ENCODE peak calls at places on chromosome 9, in six cellular contexts. U, D, F, I, W and O are unnamed samples. For H3K4me1, the result is how much of the 10 kb centered on the place peaks cover.

GRCh38 chr9:99419099-99419498 is 197.0 kb downstream of the SEC61B start:
- DNase-seq in D (no peak), I (peak), F (no peak), W (no peak), U (no peak), O (no peak)

GRCh38 chr9:89484475-89485404 is 13.2 kb downstream of the SEMA4D start:
- DNase-seq in I (no peak), U (no peak), D (no peak), W (no peak), F (no peak), O (no peak)

GRCh38 chr9:137273616-137274320 is 3.8 kb upstream of the TOR4A start:
- DNase-seq in I (no peak), U (no peak), D (no peak), F (peak), W (no peak), O (peak)

GRCh38 chr9:79572891-79573696 is 1.3 kb downstream of the TLE4 start:
- DNase-seq in W (peak), D (peak), U (peak), F (peak), I (peak), O (peak)

GRCh38 chr9:17721954-17722353 is 143.1 kb downstream of the SH3GL2 start:
- DNase-seq in I (no peak), F (no peak), D (no peak), W (no peak), U (no peak), O (no peak)

GRCh38 chr9:121930970-121931369 is 162.1 kb downstream of the TTLL11 start:
- DNase-seq in D (no peak), W (no peak), U (no peak), F (no peak), I (no peak), O (no peak)

GRCh38 chr9:135050072-135050990 is 37.1 kb upstream of the OLFM1 start:
- DNase-seq in W (no peak), F (no peak), I (no peak), U (no peak), D (no peak), O (no peak)

GRCh38 chr9:105063665-105064247 is 135.8 kb upstream of the ABCA1 start:
- DNase-seq in I (no peak), W (peak), D (no peak), F (peak), U (no peak), O (no peak)

GRCh38 chr9:111630182-111631070 is 708 bp upstream of the DNAJC25 start:
- DNase-seq in U (no peak), I (peak), D (no peak), F (no peak), W (no peak), O (no peak)

GRCh38 chr9:2181794-2182193 is 166.6 kb downstream of the SMARCA2 start:
- DNase-seq in F (no peak), W (no peak), I (peak), U (peak), D (no peak), O (no peak)

GRCh38 chr9:31275419-31275818 is 1109.0 kb upstream of the ACO1 start:
- DNase-seq in D (no peak), W (no peak), I (no peak), F (peak), U (no peak), O (no peak)

GRCh38 chr9:134204041-134204440 is 39.7 kb upstream of the RNU6ATAC start:
- DNase-seq in D (no peak), I (no peak), U (peak), W (no peak), F (no peak), O (no peak)

GRCh38 chr9:136031741-136032638 is 63.1 kb downstream of the NACC2 start:
- DNase-seq in D (no peak), I (peak), U (no peak), F (no peak), W (peak), O (no peak)

GRCh38 chr9:118418887-118419620 is 714.9 kb downstream of the TLR4 start:
- DNase-seq in I (no peak), D (no peak), W (no peak), U (no peak), F (peak), O (no peak)

GRCh38 chr9:133204335-133204992 is 4.6 kb downstream of the OBP2B start:
- DNase-seq in D (no peak), U (peak), I (no peak), F (no peak), W (no peak), O (no peak)

GRCh38 chr9:136095028-136095494 is at the start of gene NACC2:
- DNase-seq in D (peak), U (peak), F (peak), I (peak), W (peak), O (peak)

GRCh38 chr9:84949969-84950368 is 280.4 kb downstream of the NTRK2 start:
- DNase-seq in U (no peak), F (no peak), I (no peak), D (no peak), W (no peak), O (no peak)

GRCh38 chr9:89869774-89870173 is 265.0 kb downstream of the GADD45G start:
- DNase-seq in D (no peak), W (peak), U (no peak), F (no peak), I (no peak), O (no peak)

GRCh38 chr9:19229725-19230355 is 653 bp upstream of the DENND4C start:
- DNase-seq in W (no peak), F (no peak), U (no peak), I (peak), D (peak), O (peak)

GRCh38 chr9:123637940-123638634 is 282.1 kb downstream of the CRB2 start:
- DNase-seq in F (no peak), W (no peak), I (no peak), U (no peak), D (no peak), O (no peak)

GRCh38 chr9:108142504-108143201 is 653.1 kb upstream of the KLF4 start:
- DNase-seq in U (peak), I (no peak), F (no peak), D (peak), W (no peak), O (peak)

GRCh38 chr9:71765693-71766092 is 2.6 kb downstream of the CEMIP2 start:
- DNase-seq in D (no peak), I (no peak), F (peak), U (no peak), W (no peak), O (no peak)

GRCh38 chr9:101047848-101048402 is 19.4 kb downstream of the PLPPR1 start:
- DNase-seq in W (no peak), I (no peak), F (peak), U (no peak), D (no peak), O (no peak)

GRCh38 chr9:96686638-96687335 is 31.7 kb upstream of the PRXL2C start:
- DNase-seq in U (peak), W (peak), F (peak), D (peak), I (peak), O (peak)

GRCh38 chr9:4490705-4491620 is 695 bp downstream of the SLC1A1 start:
- DNase-seq in I (peak), W (no peak), U (no peak), D (no peak), F (peak), O (peak)

GRCh38 chr9:122180633-122181032 is 20.9 kb downstream of the MORN5 start:
- DNase-seq in U (no peak), W (no peak), I (no peak), D (no peak), F (peak), O (no peak)

GRCh38 chr9:70962761-70963445 is 158.5 kb downstream of the TRPM3 start:
- DNase-seq in U (no peak), I (no peak), F (peak), D (no peak), W (no peak), O (no peak)

GRCh38 chr9:84843175-84843824 is 173.8 kb downstream of the NTRK2 start:
- DNase-seq in W (no peak), D (no peak), I (no peak), F (no peak), U (no peak), O (no peak)

GRCh38 chr9:125759812-125760134 is 12.6 kb downstream of the PBX3 start:
- DNase-seq in I (no peak), D (no peak), F (no peak), W (no peak), U (no peak), O (no peak)

GRCh38 chr9:76571288-76572204 is 112.6 kb downstream of the GCNT1 start:
- DNase-seq in I (no peak), W (no peak), D (no peak), F (no peak), U (no peak), O (peak)

GRCh38 chr9:129139993-129140396 is 28.8 kb downstream of the PTPA start:
- DNase-seq in I (peak), U (peak), W (peak), F (peak), D (peak), O (peak)
- H3K4me1 ChIP-seq in I (half or more), U (half or more), W (half or more), F (half or more), D (half or more), O (under half)

DNA sequence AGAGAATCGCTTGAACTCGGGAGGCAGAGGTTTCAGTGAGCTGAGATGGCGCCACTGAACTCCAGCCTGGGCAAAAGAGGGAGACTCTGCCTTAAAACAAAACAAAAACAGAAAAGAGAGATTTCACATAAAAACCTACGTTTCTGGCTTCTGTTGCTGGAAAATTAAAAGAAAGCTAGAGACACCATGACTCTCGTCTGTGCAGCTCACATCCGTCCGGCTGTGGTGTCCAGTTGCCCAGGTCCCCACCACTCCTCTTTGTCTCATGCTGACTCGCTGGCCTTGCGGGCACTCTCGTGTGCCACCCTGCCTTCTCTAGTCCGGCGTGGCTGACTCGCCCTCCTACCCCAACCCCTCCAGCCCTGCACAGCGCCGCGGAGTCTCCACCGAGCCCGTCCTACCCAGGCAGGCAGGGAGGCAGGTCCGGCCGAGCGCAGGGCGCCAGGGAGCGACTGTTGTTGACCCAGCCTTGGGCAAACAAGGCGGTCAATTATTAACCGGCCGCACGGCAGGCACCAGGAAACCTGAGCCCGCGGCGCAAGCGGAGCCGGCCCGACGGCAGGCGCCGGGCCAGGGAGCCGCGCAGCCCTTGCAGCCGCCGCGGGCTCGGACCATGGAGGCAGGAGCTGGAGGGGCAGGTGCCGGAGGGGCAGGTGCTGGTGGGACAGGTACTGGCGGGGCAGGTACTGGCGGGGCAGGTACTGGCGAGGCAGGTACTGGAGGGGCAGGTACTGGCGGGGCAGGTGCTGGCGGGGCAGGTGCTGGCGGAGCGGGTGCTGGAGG is at the start of gene PRRT1B:
- DNase-seq in F (no peak), D (no peak), I (peak), U (no peak), W (peak), O (no peak)
- H3K4me3 ChIP-seq in F (no peak), D (peak), I (peak), U (peak), W (peak), O (peak)

DNA sequence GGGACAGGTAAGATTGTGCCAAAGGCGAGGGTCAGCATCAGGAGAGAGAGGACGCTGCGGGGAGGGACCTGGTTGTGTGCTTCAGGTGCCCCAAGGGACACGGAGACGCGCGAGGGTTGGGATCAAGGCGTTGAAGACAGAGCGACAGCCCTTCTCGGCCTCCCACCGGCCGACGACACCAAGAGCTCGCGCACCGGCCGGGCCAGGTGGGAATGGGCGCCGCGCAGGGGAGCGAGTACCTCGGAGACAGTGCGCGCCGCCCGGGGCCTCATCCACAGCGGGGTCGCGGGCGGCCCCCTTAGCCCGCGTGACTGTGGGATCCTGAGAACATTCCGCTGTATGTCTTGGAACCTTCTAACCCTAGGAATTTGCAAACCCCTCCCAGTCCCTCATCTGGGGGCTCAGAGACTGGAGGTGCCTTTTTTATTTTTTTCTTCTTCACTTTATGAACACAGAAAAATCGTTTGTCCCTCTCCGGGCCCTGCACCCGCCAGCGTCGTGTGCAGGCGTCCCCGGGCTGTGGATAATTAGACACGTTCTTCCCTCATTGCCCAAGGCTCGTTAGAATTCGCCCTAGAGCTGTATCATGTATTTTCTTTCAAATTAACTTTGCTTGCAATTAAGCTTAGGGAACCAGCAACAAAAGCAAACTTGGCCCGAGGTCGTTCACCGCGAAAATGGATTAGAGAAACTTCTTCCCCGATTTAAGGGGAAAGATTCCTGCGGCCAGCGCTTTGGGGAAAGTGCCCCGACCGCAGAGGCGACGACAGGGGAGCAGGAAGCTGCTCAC is 4.8 kb downstream of the FOXE1 start:
- DNase-seq in W (no peak), I (no peak), F (no peak), U (no peak), D (no peak), O (no peak)
- H3K27ac ChIP-seq in W (no peak), I (no peak), F (no peak), U (no peak), D (no peak), O (no peak)

DNA sequence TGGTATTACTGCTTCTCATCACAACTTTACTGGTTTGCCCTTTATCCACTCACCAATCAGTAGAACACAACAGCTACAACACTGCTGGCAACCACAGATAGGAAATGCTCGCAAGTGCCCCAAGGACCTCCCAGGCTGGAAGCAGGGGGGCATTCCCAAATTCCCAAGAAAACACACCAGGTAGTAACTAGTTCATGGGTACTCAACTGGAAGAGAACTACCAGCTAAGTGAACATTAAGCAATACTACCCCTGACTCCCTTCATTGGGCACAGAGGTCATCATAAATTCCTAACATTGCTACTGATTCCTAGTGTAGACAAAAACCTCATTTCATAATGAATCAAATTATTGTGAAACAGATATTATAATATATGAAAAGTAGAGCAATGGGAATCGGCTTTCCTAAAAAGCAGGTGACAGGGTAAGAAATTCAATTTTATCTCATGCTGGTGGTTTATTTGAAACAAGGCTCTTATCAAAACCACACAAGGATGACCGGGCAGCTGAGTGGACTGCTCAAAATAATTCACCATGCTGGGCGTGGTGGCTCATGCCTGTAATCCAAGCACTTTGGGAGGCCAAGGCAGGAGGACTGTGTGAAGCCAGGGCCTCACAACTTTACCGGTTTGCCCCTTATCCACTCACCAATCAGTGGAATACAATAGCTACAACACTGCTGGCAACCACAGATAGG is 81.6 kb downstream of the TLE1 start:
- DNase-seq in I (no peak), D (no peak), U (no peak), F (no peak), W (no peak), O (no peak)
- H3K4me1 ChIP-seq in I (under half), D (under half), U (under half), F (under half), W (under half), O (under half)

GRCh38 chr9:131834721-131835120 is 94.8 kb upstream of the RAPGEF1 start:
- DNase-seq in F (no peak), D (no peak), U (peak), W (no peak), I (no peak), O (no peak)

GRCh38 chr9:131836021-131836420 is 96.1 kb upstream of the RAPGEF1 start:
- DNase-seq in U (peak), F (no peak), I (no peak), D (no peak), W (no peak), O (no peak)

GRCh38 chr9:131836607-131837315 is 96.9 kb upstream of the RAPGEF1 start:
- DNase-seq in F (no peak), U (peak), I (no peak), W (no peak), D (no peak), O (no peak)

GRCh38 chr9:131833906-131834305 is 94.0 kb upstream of the RAPGEF1 start:
- DNase-seq in D (no peak), I (no peak), U (peak), W (no peak), F (peak), O (no peak)

GRCh38 chr9:131835132-131835910 is 95.4 kb upstream of the RAPGEF1 start:
- DNase-seq in F (no peak), W (no peak), D (no peak), U (peak), I (no peak), O (no peak)
- H3K4me3 ChIP-seq in F (no peak), W (no peak), D (no peak), U (no peak), I (no peak), O (no peak)

DNA sequence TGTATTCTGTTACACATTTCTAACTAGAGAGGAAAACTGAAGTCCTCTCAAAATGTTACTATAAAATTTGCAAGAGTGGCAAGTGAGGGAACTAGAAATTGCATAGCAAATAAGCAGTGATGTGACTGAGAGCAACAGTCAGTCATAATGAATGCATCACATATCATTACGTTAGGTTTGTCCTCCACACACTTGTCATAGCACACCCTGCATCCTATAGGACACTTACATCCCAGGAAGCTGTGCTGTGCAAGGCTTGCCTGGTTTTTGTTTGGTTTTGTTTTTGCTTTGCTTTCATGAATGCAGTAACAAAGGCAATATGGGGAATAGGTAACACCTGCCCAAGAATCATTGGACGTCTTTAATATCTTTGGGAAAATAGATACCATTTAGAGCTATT is 10.8 kb downstream of the NFIB start:
- DNase-seq in W (no peak), F (no peak), U (no peak), I (no peak), D (no peak), O (no peak)
- H3K27ac ChIP-seq in W (no peak), F (peak), U (peak), I (peak), D (peak), O (peak)

GRCh38 chr9:110095238-110095637 is 112.7 kb downstream of the C9orf152 start:
- DNase-seq in W (no peak), F (no peak), D (no peak), U (no peak), I (no peak), O (no peak)

GRCh38 chr9:110093871-110094270 is 114.1 kb downstream of the C9orf152 start:
- DNase-seq in W (no peak), F (no peak), U (no peak), I (no peak), D (no peak), O (no peak)

GRCh38 chr9:110089681-110090370 is 118.1 kb downstream of the C9orf152 start:
- DNase-seq in U (no peak), W (no peak), F (peak), D (no peak), I (no peak), O (no peak)

GRCh38 chr9:110093417-110093816 is 114.5 kb downstream of the C9orf152 start:
- DNase-seq in D (no peak), U (no peak), F (no peak), I (peak), W (no peak), O (no peak)

DNA sequence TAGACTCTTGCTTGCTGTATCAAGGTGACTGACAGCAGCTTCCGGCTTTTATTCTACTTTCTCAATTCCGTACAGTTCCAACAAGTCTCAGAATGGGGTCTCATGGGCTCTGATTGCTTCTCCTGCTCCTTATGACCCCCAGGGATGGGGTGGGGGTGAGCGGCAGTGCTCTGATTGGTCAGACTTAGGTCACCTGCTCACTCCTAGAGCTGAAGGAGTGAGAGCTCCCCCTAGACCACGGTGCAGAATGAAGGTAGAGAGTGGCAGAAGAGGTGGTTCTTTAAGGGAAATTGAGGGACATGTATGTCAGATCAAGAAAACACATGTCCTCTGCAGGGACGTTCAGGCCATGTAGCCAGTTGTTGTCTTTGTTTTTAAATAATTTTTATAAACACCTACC is 115.2 kb downstream of the C9orf152 start:
- DNase-seq in W (no peak), I (no peak), U (no peak), D (no peak), F (no peak), O (no peak)
- H3K4me1 ChIP-seq in W (under half), I (under half), U (under half), D (half or more), F (under half), O (under half)